ENCODE peak calls at places on chromosomes 4 and X, in nine cellular contexts. L, P, U, O, B, I, M, R and D are unnamed samples.

GRCh38 chr4:17934286-17934685 is 87.3 kb downstream of the LCORL start:
- DNase-seq in B (no peak), O (no peak), M (no peak), U (no peak), I (no peak), P (no peak), R (no peak), L (no peak), D (peak; percentile 14)

GRCh38 chr4:82515705-82516104 is 46.1 kb downstream of the TMEM150C start:
- DNase-seq in I (no peak), U (peak; percentile 19), O (peak; percentile 15), P (peak; percentile 80), B (no peak), L (peak; percentile 85), M (no peak), R (no peak), D (peak; percentile 63)

GRCh38 chr4:140081582-140082398 is 72.2 kb downstream of the MAML3 start:
- DNase-seq in P (no peak), I (no peak), U (no peak), L (no peak), B (no peak), R (no peak), M (no peak), O (no peak), D (no peak)

GRCh38 chrX:68732906-68733493 is 85.5 kb downstream of the STARD8 start:
- DNase-seq in P (peak; percentile 7), M (peak; percentile 73), I (no peak), L (peak; percentile 11), U (no peak), O (no peak), B (peak; percentile 67), R (peak; percentile 21), D (peak; percentile 31)

GRCh38 chrX:150540965-150541364 is 27.5 kb upstream of the MTM1 start:
- DNase-seq in R (no peak), B (no peak), M (no peak), I (no peak), O (no peak), U (no peak), P (no peak), L (no peak), D (no peak)

GRCh38 chr4:26936284-26937065 is 75.8 kb downstream of the STIM2 start:
- DNase-seq in L (peak; percentile 59), R (no peak), B (no peak), I (no peak), O (no peak), U (no peak), P (no peak), M (no peak), D (peak; percentile 23)

GRCh38 chrX:43481601-43482000 is 174.5 kb upstream of the MAOA start:
- DNase-seq in U (no peak), M (no peak), R (no peak), O (no peak), P (no peak), B (no peak), L (no peak), I (no peak), D (no peak)

GRCh38 chr4:23877758-23878229 is 12.1 kb downstream of the PPARGC1A start:
- DNase-seq in L (peak; percentile 85), P (no peak), U (no peak), M (no peak), O (no peak), R (no peak), I (no peak), B (no peak), D (peak; percentile 84)

GRCh38 chr4:76626686-76627465 is 191.8 kb downstream of the SHROOM3 start:
- DNase-seq in R (no peak), U (no peak), B (no peak), O (no peak), I (no peak), L (no peak), M (peak; percentile 72), P (no peak), D (peak; percentile 13)

GRCh38 chr4:5940470-5941203 is 47.8 kb upstream of the CRMP1 start:
- DNase-seq in R (no peak), O (no peak), P (no peak), L (peak; percentile 0), U (no peak), B (no peak), M (peak; percentile 44), I (no peak), D (peak; percentile 10)

GRCh38 chrX:25527596-25527995 is 511.8 kb upstream of the ARX start:
- DNase-seq in R (no peak), O (no peak), M (no peak), U (no peak), L (no peak), I (no peak), B (no peak), P (no peak), D (no peak)

GRCh38 chrX:130994671-130995070 is 63.5 kb upstream of the ARHGAP36 start:
- DNase-seq in L (no peak), P (no peak), I (no peak), R (no peak), O (no peak), M (peak; percentile 61), B (peak; percentile 4), U (no peak), D (peak; percentile 2)

GRCh38 chr4:26349496-26349895 is 28.7 kb downstream of the RBPJ start:
- DNase-seq in P (no peak), U (no peak), M (no peak), I (no peak), R (no peak), B (no peak), L (peak; percentile 45), O (no peak), D (no peak)

GRCh38 chrX:16807548-16807947 is 21.3 kb downstream of the TXLNG start:
- DNase-seq in O (no peak), I (no peak), B (no peak), U (no peak), P (no peak), M (peak; percentile 48), L (no peak), R (no peak), D (peak; percentile 38)

GRCh38 chrX:12791253-12792228 is at the start of gene PRPS2:
- DNase-seq in O (peak; percentile 36), P (peak; percentile 27), M (peak; percentile 80), B (peak; percentile 85), I (no peak), L (no peak), U (no peak), R (no peak), D (peak; percentile 18)

GRCh38 chrX:154730271-154730883 is 20.5 kb downstream of the GAB3 start:
- DNase-seq in M (no peak), L (peak; percentile 90), I (no peak), R (no peak), U (no peak), P (no peak), B (no peak), O (no peak), D (peak; percentile 77)